ENCODE peak calls at places on chromosome 22, in ten cellular contexts. T is posterior cingulate gyrus; W is activated CD4-positive, alpha-beta T cell treated with anti-CD3 and anti-CD28 coated beads, Interleukin-2, amount 50 U/mL, for 1 hour; K is lower lobe of right lung; M is SK-N-SH; O is PC-9; R is SW480; B is activated naive CD8-positive, alpha-beta T cell treated with anti-CD3 and anti-CD28 coated beads, Interleukin-2, amount 50 U/mL, for 24 hours; I is non-pigmented ciliary epithelial cell; Z is AG04449. S is an unnamed sample.

GRCh38 chr22:35505394-35506258 is 35.0 kb upstream of the RASD2 start:
- DNase-seq in O (no peak), T (peak), B (no peak), W (no peak), Z (no peak), K (no peak), M (no peak), R (no peak), I (no peak), S (no peak)

GRCh38 chr22:45224988-45225731 is 15.5 kb downstream of the KIAA0930 start:
- DNase-seq in W (no peak), M (no peak), R (no peak), K (peak), T (peak), I (no peak), B (no peak), O (no peak), Z (no peak), S (no peak)

GRCh38 chr22:42946551-42947198 is 68.3 kb downstream of the PACSIN2 start:
- DNase-seq in M (no peak), B (no peak), I (no peak), K (no peak), R (peak), Z (no peak), O (no peak), W (no peak), T (no peak), S (no peak)

GRCh38 chr22:35397095-35397904 is 2.6 kb upstream of the MCM5 start:
- DNase-seq in T (no peak), O (no peak), B (no peak), W (no peak), M (no peak), K (no peak), Z (no peak), I (no peak), R (no peak), S (no peak)

GRCh38 chr22:49833340-49834007 is 5.8 kb upstream of the BRD1 start:
- DNase-seq in T (peak), K (peak), I (no peak), Z (no peak), O (peak), M (no peak), W (no peak), B (no peak), R (no peak), S (no peak)

GRCh38 chr22:50201191-50202129 is 649 bp downstream of the SELENOO start:
- DNase-seq in O (no peak), R (no peak), B (peak), I (no peak), W (no peak), M (no peak), Z (no peak), T (no peak), K (no peak), S (no peak)

GRCh38 chr22:26713823-26714449 is 56.5 kb downstream of the MIAT start:
- DNase-seq in O (no peak), M (no peak), Z (peak), I (peak), K (no peak), R (no peak), W (no peak), B (no peak), T (no peak), S (no peak)

GRCh38 chr22:35489225-35489624 is 51.4 kb upstream of the RASD2 start:
- DNase-seq in B (no peak), W (no peak), I (no peak), Z (no peak), T (peak), R (no peak), K (no peak), O (peak), M (peak), S (no peak)

GRCh38 chr22:50186789-50187523 is 1.2 kb downstream of the TRABD start:
- DNase-seq in I (no peak), M (no peak), W (no peak), Z (no peak), R (no peak), T (no peak), O (no peak), B (no peak), K (peak), S (no peak)

GRCh38 chr22:29030618-29031235 is 30.9 kb downstream of the C22orf31 start:
- DNase-seq in B (peak), Z (no peak), O (peak), I (peak), W (no peak), R (peak), K (peak), T (peak), M (peak), S (no peak)

GRCh38 chr22:35409783-35410662 is 10.1 kb downstream of the MCM5 start:
- DNase-seq in R (no peak), K (peak), T (peak), W (no peak), M (no peak), B (peak), Z (no peak), O (no peak), I (no peak), S (no peak)

GRCh38 chr22:23763579-23764331 is 965 bp downstream of the C22orf15 start:
- DNase-seq in O (no peak), K (peak), T (peak), Z (no peak), I (no peak), B (peak), W (peak), R (no peak), M (peak), S (peak)

GRCh38 chr22:38299758-38300157 is 17.5 kb downstream of the CSNK1E start:
- DNase-seq in R (no peak), Z (no peak), W (no peak), B (no peak), K (no peak), T (no peak), O (peak), M (no peak), I (no peak), S (no peak)

GRCh38 chr22:35014812-35015211 is 51.1 kb upstream of the ISX start:
- DNase-seq in T (no peak), O (no peak), K (no peak), R (no peak), B (no peak), W (no peak), M (no peak), Z (no peak), I (no peak), S (no peak)